ENCODE peak calls at places on chromosomes 13 and 19, in ten cellular contexts. Q is upper lobe of left lung, B is ovary, C is spleen, A is tibial nerve, Z is breast epithelium, H is IMR-90, I is right lobe of liver, U is uterus, J is A549. X is an unnamed sample.

GRCh38 chr19:21023901-21024300 is 3.4 kb downstream of the ZNF430 start:
- DNase-seq in I (no peak), B (no peak), H (peak), Q (no peak), A (no peak), C (no peak), J (no peak), Z (no peak), U (no peak), X (no peak)

GRCh38 chr19:10836478-10837325 is 690 bp upstream of the TMED1 start:
- DNase-seq in B (peak), H (no peak), C (peak), J (peak), U (peak), Q (peak), Z (no peak), A (no peak), I (peak), X (peak)

GRCh38 chr19:4368128-4368820 is 24.9 kb downstream of the MPND start:
- DNase-seq in U (peak), J (no peak), Q (peak), I (peak), C (no peak), H (peak), B (peak), A (no peak), Z (no peak), X (peak)

GRCh38 chr19:14115761-14116160 is 1.8 kb downstream of the PRKACA start:
- DNase-seq in B (no peak), C (no peak), U (no peak), Q (no peak), J (no peak), H (no peak), Z (no peak), A (no peak), I (no peak), X (no peak)

GRCh38 chr13:112067121-112067741 is at the start of gene SOX1:
- DNase-seq in A (no peak), I (no peak), B (no peak), C (peak), J (no peak), Z (no peak), U (no peak), Q (peak), H (no peak), X (no peak)

GRCh38 chr13:27194895-27195764 is 23.5 kb upstream of the USP12 start:
- DNase-seq in A (no peak), J (peak), U (no peak), C (no peak), B (no peak), I (no peak), H (peak), Z (no peak), Q (no peak), X (no peak)

GRCh38 chr19:54426291-54426918 is 11.1 kb downstream of the TTYH1 start:
- DNase-seq in I (no peak), U (no peak), J (no peak), C (no peak), Z (no peak), Q (no peak), A (no peak), B (no peak), H (no peak), X (no peak)

GRCh38 chr13:113579686-113580085 is 4.9 kb upstream of the TFDP1 start:
- DNase-seq in B (no peak), C (peak), Q (no peak), U (no peak), H (no peak), Z (no peak), J (no peak), A (no peak), I (no peak), X (no peak)

GRCh38 chr13:96958286-96958891 is 35.9 kb downstream of the OXGR1 start:
- DNase-seq in J (no peak), A (peak), H (peak), B (no peak), Z (no peak), I (no peak), U (no peak), Q (no peak), C (no peak), X (no peak)

GRCh38 chr19:38706792-38707511 is 37.3 kb downstream of the CAPN12 start:
- DNase-seq in I (no peak), Z (no peak), A (no peak), H (no peak), C (no peak), U (no peak), J (no peak), Q (no peak), B (no peak), X (no peak)

GRCh38 chr13:47081850-47082249 is 185.0 kb upstream of the HTR2A start:
- DNase-seq in Z (no peak), J (no peak), C (no peak), U (no peak), A (no peak), H (no peak), B (no peak), Q (no peak), I (no peak), X (no peak)

GRCh38 chr13:31161583-31162150 is at the start of gene HSPH1:
- DNase-seq in Q (peak), H (peak), Z (peak), U (peak), A (peak), J (peak), I (peak), B (peak), C (peak), X (peak)

GRCh38 chr13:31166591-31166990 is 4.9 kb upstream of the HSPH1 start:
- DNase-seq in B (no peak), Q (no peak), I (no peak), Z (no peak), C (no peak), J (no peak), A (no peak), U (no peak), H (peak), X (no peak)

GRCh38 chr13:31162151-31163008 is 676 bp upstream of the HSPH1 start:
- DNase-seq in Z (peak), C (peak), Q (peak), A (peak), I (peak), U (peak), H (peak), B (peak), J (peak), X (peak)

GRCh38 chr13:31159306-31159705 is 2.4 kb downstream of the HSPH1 start:
- DNase-seq in I (no peak), H (peak), B (no peak), Z (no peak), J (no peak), Q (no peak), U (no peak), C (no peak), A (no peak), X (no peak)

GRCh38 chr13:31160857-31161582 is 684 bp downstream of the HSPH1 start:
- DNase-seq in C (peak), H (peak), A (peak), Q (peak), Z (peak), U (peak), J (no peak), I (peak), B (peak), X (peak)
- TF ChIP-seq POLR2A in C (no peak), H (peak), A (peak), Q (no peak), Z (no peak), U (no peak), J (no peak), I (no peak), B (no peak), X (no peak)

DNA sequence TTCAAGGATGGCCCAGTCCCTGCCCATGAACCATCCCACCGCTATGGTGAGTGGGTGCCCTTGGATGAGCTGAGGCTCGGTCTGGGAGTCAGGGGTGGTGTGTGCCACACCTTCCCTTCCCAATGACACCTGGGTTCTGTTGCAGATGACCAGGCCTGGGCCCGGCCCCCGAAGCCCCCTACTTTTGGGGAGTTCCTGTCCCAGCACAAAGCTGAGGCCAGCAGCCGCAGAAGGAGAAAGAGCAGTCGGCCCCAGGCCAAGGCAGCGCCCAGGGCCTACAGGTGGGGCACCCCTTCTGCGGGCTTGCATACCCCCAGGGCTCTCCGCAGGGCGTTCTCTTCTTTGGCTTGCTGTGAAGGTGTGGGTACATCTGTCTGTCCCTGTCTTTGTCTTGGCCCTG is 4.3 kb upstream of the INAFM1 start:
- DNase-seq in Q (peak), B (no peak), U (no peak), Z (no peak), H (no peak), J (no peak), I (no peak), C (peak), A (no peak), X (no peak)
- H3K27ac ChIP-seq in Q (no peak), B (no peak), U (no peak), Z (no peak), H (no peak), J (no peak), I (no peak), C (no peak), A (no peak), X (no peak)

DNA sequence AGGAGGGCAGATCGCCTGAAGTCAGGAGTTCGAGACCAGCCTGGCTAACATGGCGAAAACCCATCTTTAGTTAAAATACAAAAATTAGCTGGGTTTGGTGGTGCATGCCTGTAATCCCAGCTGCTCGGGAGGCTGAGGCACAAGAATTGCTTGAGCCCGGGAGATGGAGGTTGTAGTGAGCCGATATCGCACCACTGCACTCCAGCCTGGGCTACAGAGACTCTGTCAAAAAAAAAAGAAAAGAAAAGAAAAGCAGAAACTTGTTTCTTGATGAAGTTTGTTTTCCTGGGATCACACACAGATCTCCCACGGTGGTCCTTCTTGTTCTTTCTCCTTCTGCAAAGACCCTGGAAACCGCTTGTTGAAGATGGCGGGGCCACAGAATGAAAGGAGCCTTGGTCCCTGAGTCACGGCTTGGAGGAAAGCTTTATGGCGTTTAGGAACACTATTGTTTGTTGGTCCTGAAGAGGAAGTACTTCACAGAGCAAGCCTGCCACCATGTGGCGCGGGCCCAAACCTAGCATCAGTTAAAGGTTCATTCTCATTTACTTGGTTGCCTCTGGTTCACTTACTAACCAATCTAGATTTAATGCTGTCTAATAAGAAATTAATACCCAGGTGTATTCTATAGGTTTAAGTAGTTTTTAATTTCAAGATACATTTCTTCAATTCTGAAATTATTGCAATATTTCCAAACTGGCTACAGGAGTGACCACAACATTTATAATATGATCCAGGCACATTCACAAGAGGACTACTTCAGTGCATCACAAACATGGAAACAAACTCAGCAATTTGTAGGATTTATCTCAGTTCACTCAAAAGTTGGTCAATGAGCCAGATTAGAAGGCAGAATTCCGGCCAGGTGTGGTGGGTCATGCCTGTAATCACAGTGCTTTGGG is 21.3 kb upstream of the ARL11 start:
- DNase-seq in C (peak), A (peak), Z (peak), I (peak), H (peak), B (peak), J (peak), Q (peak), U (peak), X (peak)
- H3K4me3 ChIP-seq in C (peak), A (peak), Z (peak), I (peak), H (peak), B (peak), J (peak), Q (peak), U (peak), X (peak)

DNA sequence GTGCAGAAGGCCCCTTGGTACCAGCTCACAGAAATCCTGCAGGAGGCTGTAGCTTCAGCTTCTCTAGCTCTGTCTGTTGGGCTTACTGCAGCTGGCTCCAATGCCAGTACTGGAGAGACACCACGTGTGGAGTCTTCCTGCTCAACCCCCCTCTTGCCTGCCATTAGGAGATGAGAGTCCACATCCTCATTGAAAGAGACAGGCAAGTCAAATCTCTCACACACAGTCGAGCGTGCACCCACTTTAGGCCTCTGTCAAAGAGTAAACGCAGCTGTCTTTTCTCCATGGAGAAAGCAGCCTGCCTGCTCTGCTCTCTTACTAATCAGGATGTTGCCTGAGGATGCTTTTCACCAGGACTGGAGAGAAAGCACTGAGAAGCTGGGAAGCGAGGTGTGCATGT is 523.0 kb upstream of the NBEA start:
- DNase-seq in Z (no peak), I (no peak), B (no peak), Q (no peak), C (no peak), H (no peak), U (no peak), A (no peak), J (no peak), X (no peak)
- TF ChIP-seq POLR2A in Z (no peak), I (no peak), B (no peak), Q (no peak), C (no peak), H (no peak), U (no peak), A (no peak), J (no peak), X (no peak)

X was measured in Peyer's patch.